ENCODE peak calls at places on chromosomes 3 and 15, in ten cellular contexts. O, N, B, Z, Q, X, T, R, G and Y are unnamed samples.

GRCh38 chr3:196778755-196779154 is 39.1 kb downstream of the PAK2 start:
- DNase-seq in Q (no peak), N (no peak), Z (peak; percentile 67), B (no peak), X (no peak), T (no peak), G (peak; percentile 69), O (no peak), R (peak; percentile 11), Y (no peak)

GRCh38 chr15:92020765-92021164 is 167.3 kb downstream of the SLCO3A1 start:
- DNase-seq in B (no peak), T (no peak), Q (no peak), O (no peak), Z (peak; percentile 73), X (no peak), N (no peak), R (no peak), G (no peak), Y (no peak)

GRCh38 chr3:7875858-7876442 is 625.7 kb upstream of the LMCD1 start:
- DNase-seq in T (no peak), X (no peak), R (no peak), N (no peak), Z (peak; percentile 66), G (no peak), O (no peak), B (no peak), Q (no peak), Y (no peak)

GRCh38 chr15:98959640-98960007 is 48.0 kb downstream of the PGPEP1L start:
- DNase-seq in G (no peak), Z (no peak), R (no peak), B (no peak), X (no peak), O (no peak), T (no peak), N (no peak), Q (no peak), Y (no peak)

GRCh38 chr15:27463699-27464098 is 492.7 kb downstream of the GABRG3 start:
- DNase-seq in O (no peak), Q (no peak), R (no peak), X (no peak), B (no peak), N (no peak), T (no peak), G (no peak), Z (no peak), Y (no peak)

GRCh38 chr3:6079518-6080179 is 781.3 kb upstream of the GRM7 start:
- DNase-seq in N (no peak), R (no peak), B (no peak), Z (no peak), Q (no peak), T (no peak), X (no peak), G (no peak), O (no peak), Y (no peak)

GRCh38 chr15:93029613-93030429 is 59.2 kb downstream of the RGMA start:
- DNase-seq in O (no peak), X (no peak), Q (no peak), G (peak; percentile 64), B (no peak), T (peak; percentile 23), N (no peak), Z (peak; percentile 29), R (no peak), Y (no peak)

GRCh38 chr3:54931182-54931581 is 3.3 kb upstream of the LRTM1 start:
- DNase-seq in X (no peak), R (no peak), Q (no peak), G (peak; percentile 15), N (no peak), T (peak; percentile 17), B (no peak), O (no peak), Z (no peak), Y (no peak)

GRCh38 chr3:50257990-50258389 is 11.0 kb upstream of the SEMA3B start:
- DNase-seq in O (no peak), G (no peak), N (no peak), Z (no peak), Q (no peak), T (no peak), B (peak; percentile 22), X (no peak), R (no peak), Y (no peak)

GRCh38 chr3:192772495-192772894 is 45.2 kb upstream of the FGF12 start:
- DNase-seq in N (peak; percentile 71), G (no peak), R (no peak), O (peak; percentile 48), Z (peak; percentile 39), Q (no peak), T (peak; percentile 72), X (peak; percentile 33), B (no peak), Y (peak; percentile 50)

GRCh38 chr3:155979746-155980145 is 109.3 kb downstream of the GMPS start:
- DNase-seq in T (no peak), X (no peak), Q (no peak), O (no peak), G (peak; percentile 19), N (no peak), R (no peak), Z (no peak), B (no peak), Y (no peak)

GRCh38 chr3:178304758-178305157 is 231.5 kb upstream of the KCNMB2 start:
- DNase-seq in X (no peak), N (no peak), G (peak; percentile 82), Q (no peak), Z (peak; percentile 64), O (no peak), T (no peak), B (no peak), R (no peak), Y (no peak)